ENCODE peak calls at places on chromosomes 11 and 22, in five cellular contexts. R is A549, T is IMR-90, L is K562, E is HepG2. A is an unnamed sample.

GRCh38 chr11:96340555-96340885 is 2.5 kb downstream of the MAML2 start:
- DNase-seq in L (no peak), R (no peak), E (no peak), T (peak), A (no peak)

GRCh38 chr22:32539631-32540449 is 65.2 kb downstream of the FBXO7 start:
- DNase-seq in E (no peak), T (no peak), L (no peak), R (no peak), A (no peak)

GRCh38 chr22:39466228-39467006 is 9.6 kb downstream of the MGAT3 start:
- DNase-seq in R (no peak), T (no peak), E (no peak), L (no peak), A (no peak)

GRCh38 chr11:94780432-94780831 is 12.3 kb downstream of the AMOTL1 start:
- DNase-seq in R (no peak), E (no peak), L (no peak), T (no peak), A (no peak)

GRCh38 chr11:69494851-69495250 is 13.4 kb downstream of the LINC01488 start:
- DNase-seq in L (no peak), E (no peak), T (no peak), R (no peak), A (no peak)

GRCh38 chr11:65576232-65576866 is 496 bp downstream of the EHBP1L1 start:
- DNase-seq in R (no peak), T (no peak), L (no peak), E (no peak), A (no peak)

GRCh38 chr22:30460147-30460546 is 11.7 kb downstream of the SEC14L3 start:
- DNase-seq in R (no peak), L (no peak), E (no peak), T (no peak), A (no peak)

GRCh38 chr11:112453601-112454577 is 193.2 kb upstream of the PLET1 start:
- DNase-seq in L (peak), T (peak), E (peak), R (peak), A (peak)

GRCh38 chr11:12319734-12320387 is 57.5 kb upstream of the PARVA start:
- DNase-seq in E (no peak), R (no peak), T (peak), L (no peak), A (no peak)

GRCh38 chr11:26948881-26949280 is 45.0 kb upstream of the FIBIN start:
- DNase-seq in R (no peak), L (no peak), T (peak), E (no peak), A (no peak)

GRCh38 chr11:13970986-13971385 is 8.5 kb downstream of the SPON1 start:
- DNase-seq in R (peak), E (peak), T (no peak), L (no peak), A (peak)

GRCh38 chr11:63768232-63769043 is at the start of gene ZFTA:
- DNase-seq in R (peak), T (peak), E (no peak), L (peak), A (no peak)

GRCh38 chr22:21020802-21021429 is 6.0 kb downstream of the P2RX6 start:
- DNase-seq in R (peak), T (no peak), E (no peak), L (peak), A (no peak)

GRCh38 chr22:32801436-32802290 is at the start of gene TIMP3:
- DNase-seq in L (peak), T (peak), E (no peak), R (no peak), A (peak)

GRCh38 chr22:30267382-30268302 is 991 bp upstream of the OSM start:
- DNase-seq in R (no peak), L (no peak), E (no peak), T (no peak), A (no peak)

GRCh38 chr11:76805206-76805913 is 22.2 kb downstream of the TSKU start:
- DNase-seq in R (no peak), L (peak), E (no peak), T (peak), A (peak)

GRCh38 chr11:47179655-47179991 is 2.9 kb upstream of the ARFGAP2 start:
- DNase-seq in R (peak), L (peak), E (peak), T (peak), A (no peak)

GRCh38 chr22:24290459-24290858 is 19.8 kb downstream of the SPECC1L start:
- DNase-seq in L (no peak), T (peak), R (no peak), E (no peak), A (no peak)

GRCh38 chr22:48576333-48577013 is 1251.2 kb downstream of the BRD1 start:
- DNase-seq in E (no peak), R (peak), L (no peak), T (no peak), A (peak)

GRCh38 chr22:39985383-39986045 is 9.2 kb upstream of the FAM83F start:
- DNase-seq in R (no peak), L (no peak), T (no peak), E (no peak), A (no peak)

GRCh38 chr11:118049771-118050170 is 27.1 kb upstream of the TMPRSS4 start:
- DNase-seq in T (no peak), E (no peak), L (no peak), R (no peak), A (no peak)

GRCh38 chr11:118051611-118052461 is 25.0 kb upstream of the TMPRSS4 start:
- DNase-seq in E (no peak), R (no peak), L (no peak), T (no peak), A (no peak)

GRCh38 chr11:118051136-118051610 is 25.7 kb upstream of the TMPRSS4 start:
- DNase-seq in T (no peak), L (no peak), R (no peak), E (no peak), A (no peak)

GRCh38 chr11:118048472-118049370 is 28.2 kb upstream of the TMPRSS4 start:
- DNase-seq in R (no peak), L (no peak), T (no peak), E (no peak), A (no peak)

GRCh38 chr11:118050208-118050891 is 26.5 kb upstream of the TMPRSS4 start:
- DNase-seq in E (no peak), L (no peak), R (no peak), T (no peak), A (no peak)
- TF ChIP-seq MAFK in E (no peak), L (no peak), R (no peak), T (no peak), A (no peak)

DNA sequence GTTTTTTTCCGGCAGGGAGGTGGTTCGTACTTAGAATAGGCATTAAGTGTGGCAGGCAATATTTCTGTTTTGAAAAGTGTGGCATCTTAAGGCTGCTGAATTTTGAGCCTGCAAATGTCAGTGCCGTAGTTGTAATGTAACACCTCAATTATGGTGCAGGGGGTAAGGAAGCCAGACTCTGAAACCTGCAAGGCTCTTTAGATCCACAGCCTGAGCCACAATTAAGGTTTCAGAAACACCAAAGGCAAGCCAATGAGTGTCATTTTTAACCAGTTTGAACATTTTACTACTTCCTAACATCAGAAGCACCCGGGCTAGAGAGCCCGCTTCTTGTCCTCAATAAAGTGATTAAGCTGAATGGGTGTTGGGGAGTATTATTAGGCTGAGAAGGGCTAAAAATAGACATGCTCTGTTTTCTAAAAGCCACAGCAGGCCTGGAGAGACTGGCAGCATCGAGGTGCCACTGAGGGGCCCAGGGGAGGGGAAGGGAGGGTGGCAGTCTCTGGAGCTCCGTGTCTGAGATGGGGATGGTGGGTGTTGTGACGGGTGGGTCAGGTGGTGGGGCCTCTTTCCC is 113.4 kb downstream of the ZBTB16 start:
- DNase-seq in E (no peak), R (no peak), T (no peak), L (no peak), A (no peak)
- TF ChIP-seq MAFK in E (no peak), R (no peak), T (no peak), L (no peak), A (no peak)

GRCh38 chr22:42646569-42647525 is 2.3 kb downstream of the CYB5R3 start:
- DNase-seq in R (no peak), L (peak), T (no peak), E (no peak), A (no peak)

GRCh38 chr22:42645938-42646568 is 3.1 kb downstream of the CYB5R3 start:
- DNase-seq in T (no peak), E (no peak), R (no peak), L (no peak), A (no peak)

GRCh38 chr22:42644422-42645340 is 4.3 kb upstream of the ATP5MGL start:
- DNase-seq in T (no peak), E (no peak), L (no peak), R (no peak), A (no peak)

GRCh38 chr22:42643632-42644421 is 3.4 kb upstream of the ATP5MGL start:
- DNase-seq in R (no peak), L (no peak), T (no peak), E (no peak), A (no peak)

GRCh38 chr22:42645341-42645937 is 3.8 kb downstream of the CYB5R3 start:
- DNase-seq in T (no peak), E (no peak), R (no peak), L (no peak), A (no peak)
- TF ChIP-seq MAFK in T (no peak), E (no peak), R (no peak), L (no peak), A (no peak)

GRCh38 chr11:11119917-11120316 is 233.1 kb downstream of the CSNK2A3 start:
- DNase-seq in R (no peak), E (no peak), L (no peak), T (no peak), A (no peak)
- TF ChIP-seq MAFK in R (no peak), E (no peak), L (no peak), T (no peak), A (no peak)

GRCh38 chr11:18013790-18014507 is 1.1 kb upstream of the SERGEF start:
- DNase-seq in E (no peak), L (no peak), T (no peak), R (no peak), A (peak)
- TF ChIP-seq MAFK in E (no peak), L (no peak), T (no peak), R (no peak), A (no peak)

GRCh38 chr22:46057206-46057605 is 80.2 kb upstream of the WNT7B start:
- DNase-seq in L (no peak), R (no peak), T (no peak), E (no peak), A (no peak)

GRCh38 chr22:46056169-46057041 is 79.4 kb upstream of the WNT7B start:
- DNase-seq in L (no peak), R (no peak), T (no peak), E (no peak), A (no peak)

GRCh38 chr22:46055851-46056168 is 78.8 kb upstream of the WNT7B start:
- DNase-seq in R (no peak), T (no peak), E (no peak), L (no peak), A (no peak)

GRCh38 chr22:46058591-46059519 is 81.9 kb upstream of the WNT7B start:
- DNase-seq in R (no peak), L (no peak), T (no peak), E (no peak), A (no peak)

GRCh38 chr22:46057762-46058420 is 80.9 kb upstream of the WNT7B start:
- DNase-seq in L (no peak), R (no peak), E (no peak), T (no peak), A (no peak)
- TF ChIP-seq MAFK in L (no peak), R (no peak), E (no peak), T (no peak), A (no peak)

GRCh38 chr11:7471071-7471470 is 14.2 kb upstream of the OLFML1 start:
- DNase-seq in E (no peak), R (no peak), L (no peak), T (no peak), A (no peak)

GRCh38 chr11:7469351-7469865 is 15.9 kb upstream of the OLFML1 start:
- DNase-seq in T (no peak), L (no peak), E (no peak), R (no peak), A (no peak)

GRCh38 chr11:7462706-7463105 is 22.6 kb upstream of the OLFML1 start:
- DNase-seq in L (no peak), R (no peak), E (no peak), T (no peak), A (no peak)

GRCh38 chr11:7467652-7468051 is 17.7 kb upstream of the OLFML1 start:
- DNase-seq in R (no peak), T (no peak), E (no peak), L (no peak), A (no peak)
- TF ChIP-seq MAFK in R (no peak), T (no peak), E (no peak), L (no peak), A (no peak)

GRCh38 chr11:44538375-44539054 is 26.9 kb upstream of the CD82 start:
- DNase-seq in E (peak), T (peak), R (peak), L (peak), A (peak)
- TF ChIP-seq MAFK in E (no peak), T (no peak), R (no peak), L (no peak), A (no peak)